ENCODE peak calls at places on chromosomes 7 and 10, in four cellular contexts. O is epithelial cell of esophagus, T is aorta, B is left ventricle myocardium inferior. R is an unnamed sample.

GRCh38 chr10:117409549-117410283 is 34.5 kb upstream of the PDZD8 start:
- DNase-seq in O (peak; percentile 76), T (no peak), B (no peak), R (no peak)

GRCh38 chr7:44881610-44882009 is 3.7 kb downstream of the PURB start:
- DNase-seq in O (peak; percentile 52), T (no peak), B (no peak), R (no peak)

GRCh38 chr10:102646610-102647432 is 2.5 kb downstream of the TRIM8 start:
- DNase-seq in O (peak; percentile 48), T (peak; percentile 76), B (no peak), R (no peak)

GRCh38 chr7:139860090-139860773 is 31.2 kb downstream of the TBXAS1 start:
- DNase-seq in O (no peak), T (peak; percentile 83), B (peak; percentile 55), R (no peak)

GRCh38 chr10:73850863-73851461 is 23.4 kb downstream of the CAMK2G start:
- DNase-seq in O (no peak), T (peak; percentile 86), B (peak; percentile 23), R (no peak)

GRCh38 chr7:129751916-129752315 is 140.4 kb downstream of the NRF1 start:
- DNase-seq in O (peak; percentile 53), T (no peak), B (no peak), R (no peak)

GRCh38 chr10:66925896-66926719 is at the start of gene LRRTM3:
- DNase-seq in O (peak; percentile 69), T (no peak), B (peak; percentile 19), R (no peak)

GRCh38 chr7:30308392-30308791 is 24.0 kb downstream of the ZNRF2 start:
- DNase-seq in O (peak; percentile 46), T (no peak), B (no peak), R (no peak)

GRCh38 chr10:84194424-84195043 is at the start of gene CDHR1:
- DNase-seq in O (peak; percentile 63), T (no peak), B (peak; percentile 46), R (no peak)

GRCh38 chr10:84185526-84186175 is 8.7 kb upstream of the CDHR1 start:
- DNase-seq in O (no peak), T (no peak), B (no peak), R (no peak)

GRCh38 chr10:95333997-95334792 is 43.4 kb upstream of the PDLIM1 start:
- DNase-seq in O (peak; percentile 81), T (peak; percentile 89), B (peak; percentile 75), R (no peak)

GRCh38 chr10:248307-248706 is 113.1 kb downstream of the ZMYND11 start:
- DNase-seq in O (no peak), T (no peak), B (no peak), R (no peak)

GRCh38 chr10:104589871-104590270 is 51.2 kb upstream of the SORCS3 start:
- DNase-seq in O (peak; percentile 86), T (no peak), B (no peak), R (no peak)

GRCh38 chr7:43439631-43440401 is 143.1 kb upstream of the STK17A start:
- DNase-seq in O (peak; percentile 65), T (no peak), B (no peak), R (no peak)

GRCh38 chr7:74412061-74412460 is 41.6 kb upstream of the GTF2IRD1 start:
- DNase-seq in O (no peak), T (no peak), B (no peak), R (no peak)

GRCh38 chr7:111568870-111569462 is 6.7 kb upstream of the IMMP2L start:
- DNase-seq in O (peak; percentile 5), T (no peak), B (no peak), R (no peak)

GRCh38 chr7:111571720-111572119 is 9.4 kb upstream of the IMMP2L start:
- DNase-seq in O (no peak), T (no peak), B (no peak), R (no peak)

GRCh38 chr7:111564078-111564477 is 1.8 kb upstream of the IMMP2L start:
- DNase-seq in O (no peak), T (no peak), B (no peak), R (no peak)

DNA sequence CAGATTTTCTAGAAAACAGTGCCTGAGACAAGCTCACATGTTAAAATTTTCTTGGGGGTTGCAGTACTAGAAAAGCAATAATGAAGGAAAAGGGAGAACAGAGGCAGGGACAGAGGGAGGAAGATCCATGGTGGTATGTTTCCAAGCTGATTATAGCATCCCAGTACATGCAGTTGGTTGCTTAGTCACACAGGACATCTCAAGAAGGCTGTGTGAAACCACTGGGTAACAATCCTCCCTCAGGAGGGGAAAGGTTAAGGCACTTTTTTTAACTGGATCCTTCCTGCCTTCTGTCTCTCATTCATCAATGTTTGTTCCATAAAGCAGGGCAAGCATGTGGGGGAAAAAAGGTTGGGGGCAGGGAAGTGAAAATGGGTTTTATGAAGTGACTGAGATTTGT is 6.1 kb upstream of the IMMP2L start:
- DNase-seq in O (no peak), T (no peak), B (no peak), R (no peak)
- H3K4me3 ChIP-seq in O (no peak overlapping the region), T (no peak overlapping the region), B (no peak overlapping the region), R (no peak overlapping the region)

GRCh38 chr7:42224391-42225003 is 12.5 kb downstream of the GLI3 start:
- DNase-seq in O (no peak), T (no peak), B (no peak), R (no peak)

GRCh38 chr7:42231043-42231442 is 6.0 kb downstream of the GLI3 start:
- DNase-seq in O (no peak), T (no peak), B (no peak), R (no peak)

GRCh38 chr7:42227523-42227922 is 9.5 kb downstream of the GLI3 start:
- DNase-seq in O (peak; percentile 34), T (no peak), B (no peak), R (no peak)

GRCh38 chr7:42226354-42226941 is 10.6 kb downstream of the GLI3 start:
- DNase-seq in O (no peak), T (no peak), B (no peak), R (no peak)

DNA sequence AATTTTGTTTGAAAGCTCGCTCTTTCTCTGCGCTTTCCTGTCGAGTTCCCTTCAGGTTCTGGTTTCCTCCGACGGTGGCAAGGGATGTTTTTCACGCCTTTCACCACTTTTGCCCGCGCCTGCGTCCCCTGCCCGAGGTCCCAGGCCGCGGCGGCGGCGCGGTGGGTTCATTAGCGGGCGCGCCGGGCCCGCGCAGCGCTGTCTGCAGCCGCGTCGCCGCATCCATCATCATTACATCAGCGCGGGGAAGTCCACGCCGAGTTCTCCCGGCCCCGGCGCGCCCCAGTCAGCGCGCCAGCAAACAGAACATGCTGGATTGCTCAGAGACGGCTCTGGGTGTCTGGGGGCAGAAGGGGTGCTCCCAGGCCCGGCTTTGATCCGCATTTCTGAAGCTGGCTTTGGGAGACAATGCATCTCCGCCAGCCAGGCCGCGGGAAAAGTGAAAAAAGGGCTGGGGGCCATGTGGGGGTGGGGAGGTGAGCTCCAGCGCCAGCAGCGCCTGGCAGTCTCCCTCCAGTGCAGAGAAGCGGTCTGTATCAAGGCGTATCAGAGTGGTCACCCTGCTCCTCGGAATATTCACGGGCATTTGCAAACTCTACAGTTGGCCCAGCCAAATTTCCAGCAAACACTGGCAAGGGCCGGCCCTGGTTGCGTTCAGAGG is 8.9 kb downstream of the GLI3 start:
- DNase-seq in O (peak; percentile 76), T (peak; percentile 51), B (peak; percentile 36), R (no peak)
- H3K4me3 ChIP-seq in O (peak overlapping the region; percentile 9), T (peak overlapping the region; percentile 57), B (peak overlapping the region; percentile 57), R (peak overlapping the region; percentile 15)

DNA sequence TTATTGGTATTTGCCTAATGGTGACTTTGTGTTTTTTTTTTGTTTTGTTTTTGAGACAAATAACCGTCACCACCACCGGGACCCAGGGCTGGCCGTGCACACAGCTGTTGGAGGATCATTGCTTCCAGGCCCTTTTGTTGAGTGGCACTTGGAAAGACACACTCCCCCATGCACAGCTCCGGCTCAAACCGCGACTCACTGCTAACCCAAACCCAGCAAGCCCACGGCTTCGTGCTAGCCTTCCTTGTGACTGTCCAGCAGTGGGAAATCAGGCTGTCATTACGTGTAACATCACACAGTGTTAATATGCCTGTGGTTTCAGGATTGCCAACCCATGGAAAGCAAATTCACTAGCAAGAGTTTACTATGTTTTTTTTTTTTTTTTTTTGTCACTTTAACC is 17.4 kb downstream of the BNIP3 start:
- DNase-seq in O (no peak), T (no peak), B (no peak), R (no peak)
- H3K4me3 ChIP-seq in O (no peak overlapping the region), T (no peak overlapping the region), B (no peak overlapping the region), R (no peak overlapping the region)

DNA sequence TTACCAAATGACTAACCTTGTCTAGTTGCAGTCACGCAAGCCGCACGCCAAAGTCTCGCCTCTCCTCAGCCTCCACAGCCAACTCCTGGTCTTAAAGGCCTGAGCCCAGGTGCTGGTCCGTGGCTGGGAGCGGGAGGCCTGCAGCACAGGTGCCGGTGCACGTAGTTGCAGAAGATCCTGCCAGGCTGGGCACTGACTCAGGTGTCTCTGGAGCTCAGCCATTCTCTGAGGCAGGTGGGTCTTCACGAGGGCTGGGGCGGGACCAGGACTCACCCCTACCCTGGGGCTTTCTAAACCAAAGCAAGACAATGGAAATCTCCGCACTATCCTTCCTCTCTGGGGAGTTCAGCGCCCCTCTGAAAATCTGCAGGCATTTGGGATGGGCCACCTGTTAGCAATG is 216.4 kb downstream of the MLLT10 start:
- DNase-seq in O (no peak), T (no peak), B (no peak), R (no peak)
- H3K4me3 ChIP-seq in O (no peak overlapping the region), T (no peak overlapping the region), B (no peak overlapping the region), R (no peak overlapping the region)

DNA sequence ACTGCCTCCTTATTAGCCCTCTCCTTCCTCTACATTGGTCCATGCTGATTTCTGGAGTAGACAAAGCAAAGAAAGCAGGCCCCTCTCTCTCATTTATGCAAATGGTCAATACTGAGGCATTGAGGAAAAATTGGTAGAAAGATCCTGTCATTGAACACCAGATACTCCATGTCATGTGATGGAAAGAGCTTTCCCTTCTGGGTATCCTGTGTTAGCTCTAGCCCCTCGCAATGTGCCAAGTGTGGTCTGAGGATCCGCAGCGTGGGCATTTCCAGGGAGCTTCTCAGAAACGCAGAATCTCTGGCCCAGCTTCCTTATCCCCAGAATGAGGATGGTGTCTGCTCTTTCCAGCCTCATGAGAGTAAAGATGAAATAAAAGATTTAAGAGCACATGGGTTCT is 159.1 kb downstream of the CREB5 start:
- DNase-seq in O (no peak), T (no peak), B (no peak), R (no peak)
- H3K4me3 ChIP-seq in O (no peak overlapping the region), T (no peak overlapping the region), B (no peak overlapping the region), R (no peak overlapping the region)

DNA sequence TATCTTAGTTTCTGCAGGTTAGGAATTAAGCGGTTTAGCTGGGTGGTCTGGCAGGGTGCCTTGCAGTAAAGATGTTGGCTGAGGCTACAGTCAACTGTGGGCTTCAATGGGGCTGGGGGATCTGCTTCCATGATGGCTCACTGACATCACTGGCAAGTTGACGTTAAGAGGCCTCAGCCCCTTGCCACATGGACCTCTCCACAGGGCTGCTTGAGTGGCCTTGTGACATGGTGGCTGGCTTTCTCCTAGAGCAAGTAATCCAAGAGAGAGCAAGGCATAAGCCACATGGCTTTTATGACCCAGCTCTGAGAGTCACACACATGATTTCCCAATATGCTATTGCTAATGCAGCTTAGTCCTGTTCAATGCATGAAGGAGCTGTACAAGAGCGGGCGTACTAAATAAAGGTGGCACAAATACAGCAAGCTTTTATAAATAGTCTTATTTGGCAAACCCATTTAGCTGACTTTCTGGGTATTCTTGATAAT is 109.1 kb downstream of the SEPTIN7 start:
- DNase-seq in O (peak; percentile 8), T (no peak), B (no peak), R (no peak)
- H3K4me3 ChIP-seq in O (no peak overlapping the region), T (no peak overlapping the region), B (no peak overlapping the region), R (no peak overlapping the region)

R was measured in pancreas.